ENCODE peak calls at places on chromosomes 11 and 22, in seven cellular contexts. B is CD4-positive, CD25-positive, alpha-beta regulatory T cell; I is cardiac muscle cell; O is Peyer's patch; U is vagina; K is upper lobe of left lung; V is neural progenitor cell. Z is an unnamed sample. For H3K4me1 and H3K27me3, the result is how much of the 10 kb centered on the place peaks cover.

GRCh38 chr22:44449683-44450425 is 48.2 kb downstream of the RTL6 start:
- DNase-seq in B (no peak), I (no peak), O (peak), U (no peak), K (no peak), V (no peak), Z (no peak)

GRCh38 chr11:43366597-43367121 is 7.9 kb downstream of the TTC17 start:
- DNase-seq in B (no peak), I (no peak), O (no peak), U (no peak), K (no peak), V (no peak), Z (no peak)

GRCh38 chr11:129992161-129992944 is 10.3 kb downstream of the PRDM10 start:
- DNase-seq in B (peak), I (peak), O (peak), U (no peak), K (no peak), V (peak), Z (no peak)

GRCh38 chr22:49752598-49753091 is 75.0 kb downstream of the BRD1 start:
- DNase-seq in B (no peak), I (no peak), O (no peak), U (peak), K (peak), V (no peak), Z (no peak)

GRCh38 chr11:118002541-118003019 is 16.4 kb downstream of the IL10RA start:
- DNase-seq in B (no peak), I (no peak), O (no peak), U (no peak), K (no peak), V (peak), Z (no peak)

GRCh38 chr11:93198221-93198650 is 445 bp upstream of the SLC36A4 start:
- DNase-seq in B (no peak), I (no peak), O (no peak), U (no peak), K (no peak), V (no peak), Z (no peak)

GRCh38 chr22:46142548-46143490 is 7.5 kb upstream of the PPARA start:
- DNase-seq in B (no peak), I (no peak), O (peak), U (no peak), K (no peak), V (no peak), Z (no peak)

GRCh38 chr11:130583866-130584265 is 135.4 kb downstream of the ADAMTS15 start:
- DNase-seq in B (no peak), I (no peak), O (no peak), U (no peak), K (no peak), V (peak), Z (no peak)

GRCh38 chr22:24796860-24797259 is 9.2 kb upstream of the SGSM1 start:
- DNase-seq in B (no peak), I (no peak), O (no peak), U (no peak), K (no peak), V (no peak), Z (no peak)

GRCh38 chr22:40766956-40767355 is 52.2 kb downstream of the SLC25A17 start:
- DNase-seq in B (no peak), I (no peak), O (no peak), U (no peak), K (no peak), V (no peak), Z (no peak)

GRCh38 chr11:55714982-55715888 is 53.2 kb downstream of the OR4C6 start:
- DNase-seq in B (no peak), I (no peak), O (no peak), U (no peak), K (no peak), V (no peak), Z (no peak)

GRCh38 chr22:29195964-29196666 is 9.6 kb upstream of the EMID1 start:
- DNase-seq in B (no peak), I (no peak), O (peak), U (no peak), K (no peak), V (no peak), Z (no peak)

GRCh38 chr11:64758330-64759079 is 1.3 kb downstream of the PYGM start:
- DNase-seq in B (no peak), I (no peak), O (no peak), U (no peak), K (peak), V (no peak), Z (no peak)

GRCh38 chr11:83019888-83020579 is 51.7 kb downstream of the RAB30 start:
- DNase-seq in B (no peak), I (no peak), O (peak), U (no peak), K (peak), V (no peak), Z (no peak)

GRCh38 chr22:25892678-25893077 is 150.7 kb downstream of the MYO18B start:
- DNase-seq in B (no peak), I (no peak), O (no peak), U (no peak), K (no peak), V (no peak), Z (no peak)

GRCh38 chr22:23495614-23496444 is 84.3 kb downstream of the IGLL1 start:
- DNase-seq in B (no peak), I (no peak), O (no peak), U (no peak), K (no peak), V (no peak), Z (no peak)

GRCh38 chr11:100681064-100681502 is 6.0 kb upstream of the ARHGAP42 start:
- DNase-seq in B (no peak), I (peak), O (peak), U (no peak), K (no peak), V (no peak), Z (peak)

GRCh38 chr11:503179-503981 is 3.7 kb downstream of the RNH1 start:
- DNase-seq in B (no peak), I (no peak), O (no peak), U (no peak), K (peak), V (no peak), Z (peak)

GRCh38 chr22:44084044-44084772 is 60.1 kb downstream of the PARVB start:
- DNase-seq in B (no peak), I (no peak), O (no peak), U (no peak), K (no peak), V (no peak), Z (no peak)

GRCh38 chr11:23644443-23644842 is 784.2 kb upstream of the CCDC179 start:
- DNase-seq in B (no peak), I (no peak), O (no peak), U (no peak), K (no peak), V (no peak), Z (no peak)

GRCh38 chr11:66051371-66051765 is 796 bp upstream of the SF3B2 start:
- DNase-seq in B (no peak), I (no peak), O (no peak), U (no peak), K (no peak), V (no peak), Z (no peak)

GRCh38 chr22:41290262-41291221 is 4.6 kb upstream of the RANGAP1 start:
- DNase-seq in B (no peak), I (peak), O (no peak), U (no peak), K (no peak), V (peak), Z (no peak)

GRCh38 chr11:86578727-86579405 is 93.5 kb downstream of the ME3 start:
- DNase-seq in B (no peak), I (no peak), O (no peak), U (no peak), K (no peak), V (no peak), Z (no peak)
- H3K4me1 ChIP-seq in B (under half), I (under half), O (under half), U (half or more), K (under half), V (under half), Z (under half)

GRCh38 chr11:73464347-73464746 is 88.1 kb downstream of the RELT start:
- DNase-seq in B (no peak), I (peak), O (no peak), U (no peak), K (no peak), V (no peak), Z (no peak)
- H3K27ac ChIP-seq in B (no peak), I (peak), O (no peak), U (no peak), K (no peak), V (no peak), Z (no peak)

DNA sequence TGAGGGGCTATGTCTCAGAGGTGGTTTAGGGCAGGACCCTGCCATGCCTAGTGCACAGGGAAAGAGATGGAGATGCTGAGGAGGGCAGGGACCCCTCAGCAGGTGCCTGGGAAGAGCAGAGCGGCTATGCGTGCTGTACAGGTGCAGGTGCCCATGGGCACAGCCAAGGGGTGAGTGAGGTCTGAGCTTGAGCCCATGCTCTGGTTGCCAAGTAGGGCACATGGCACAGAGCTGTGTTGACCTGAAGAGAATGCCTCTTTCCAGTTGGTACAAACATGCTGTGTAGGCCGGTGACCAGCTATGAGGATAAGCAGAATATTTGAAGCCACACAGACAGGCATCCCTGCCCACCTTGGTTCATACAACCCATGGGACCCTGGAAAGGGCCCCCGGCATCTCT is 65.8 kb upstream of the NECTIN1 start:
- DNase-seq in B (no peak), I (no peak), O (peak), U (no peak), K (no peak), V (no peak), Z (no peak)
- H3K27me3 ChIP-seq in B (under half), I (under half), O (under half), U (under half), K (under half), V (under half), Z (under half)

GRCh38 chr11:119728226-119728626 is 774 bp downstream of the NECTIN1 start:
- DNase-seq in B (no peak), I (peak), O (no peak), U (no peak), K (no peak), V (peak), Z (no peak)
- H3K4me1 ChIP-seq in B (under half), I (under half), O (under half), U (under half), K (under half), V (under half), Z (under half)

GRCh38 chr11:69005631-69006368 is 7.2 kb downstream of the MRGPRF start:
- DNase-seq in B (no peak), I (no peak), O (peak), U (peak), K (peak), V (no peak), Z (peak)
- H3K27ac ChIP-seq in B (no peak), I (no peak), O (no peak), U (peak), K (no peak), V (no peak), Z (peak)

GRCh38 chr22:35544189-35544588 is 3.6 kb downstream of the RASD2 start:
- DNase-seq in B (no peak), I (no peak), O (no peak), U (no peak), K (no peak), V (no peak), Z (no peak)

GRCh38 chr22:35546886-35547285 is 6.3 kb downstream of the RASD2 start:
- DNase-seq in B (no peak), I (no peak), O (no peak), U (no peak), K (peak), V (no peak), Z (no peak)

GRCh38 chr22:35542972-35543516 is 2.4 kb downstream of the RASD2 start:
- DNase-seq in B (no peak), I (no peak), O (no peak), U (no peak), K (no peak), V (no peak), Z (no peak)

GRCh38 chr22:35543702-35544101 is 3.1 kb downstream of the RASD2 start:
- DNase-seq in B (no peak), I (no peak), O (no peak), U (no peak), K (no peak), V (no peak), Z (no peak)

DNA sequence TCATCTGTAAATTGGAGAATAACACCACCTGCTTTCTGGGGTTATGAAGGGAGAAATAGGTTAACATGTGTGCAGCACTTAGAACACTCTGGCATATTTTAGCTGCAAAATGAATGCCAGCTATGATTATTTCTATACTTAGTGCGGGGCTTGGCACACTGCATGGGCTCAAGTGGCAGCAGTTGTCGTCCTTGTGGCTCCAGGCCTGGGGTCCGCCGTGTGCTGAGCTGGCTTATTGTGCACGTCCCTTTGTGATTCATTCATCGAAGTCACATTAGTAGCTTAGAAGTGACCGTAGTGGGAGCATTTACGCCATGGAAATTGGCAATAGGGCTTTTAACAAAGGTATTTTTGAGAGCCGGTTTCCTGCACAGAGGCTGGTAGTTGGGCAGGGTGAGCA is 4.2 kb downstream of the RASD2 start:
- DNase-seq in B (no peak), I (no peak), O (no peak), U (no peak), K (no peak), V (no peak), Z (no peak)
- H3K27me3 ChIP-seq in B (under half), I (under half), O (under half), U (under half), K (under half), V (half or more), Z (under half)

GRCh38 chr11:47394050-47394321 is 14.4 kb upstream of the SLC39A13 start:
- DNase-seq in B (no peak), I (no peak), O (peak), U (no peak), K (peak), V (no peak), Z (no peak)

GRCh38 chr11:47391711-47392432 is 13.5 kb upstream of the SPI1 start:
- DNase-seq in B (no peak), I (no peak), O (no peak), U (no peak), K (no peak), V (no peak), Z (no peak)

GRCh38 chr11:47392546-47393162 is 14.3 kb upstream of the SPI1 start:
- DNase-seq in B (no peak), I (no peak), O (peak), U (no peak), K (no peak), V (no peak), Z (no peak)

GRCh38 chr11:47394322-47395224 is 13.8 kb upstream of the SLC39A13 start:
- DNase-seq in B (peak), I (no peak), O (peak), U (no peak), K (peak), V (peak), Z (no peak)

GRCh38 chr11:47393163-47394049 is 15.0 kb upstream of the SLC39A13 start:
- DNase-seq in B (no peak), I (peak), O (peak), U (no peak), K (peak), V (peak), Z (no peak)
- H3K4me1 ChIP-seq in B (under half), I (under half), O (under half), U (under half), K (under half), V (under half), Z (under half)

DNA sequence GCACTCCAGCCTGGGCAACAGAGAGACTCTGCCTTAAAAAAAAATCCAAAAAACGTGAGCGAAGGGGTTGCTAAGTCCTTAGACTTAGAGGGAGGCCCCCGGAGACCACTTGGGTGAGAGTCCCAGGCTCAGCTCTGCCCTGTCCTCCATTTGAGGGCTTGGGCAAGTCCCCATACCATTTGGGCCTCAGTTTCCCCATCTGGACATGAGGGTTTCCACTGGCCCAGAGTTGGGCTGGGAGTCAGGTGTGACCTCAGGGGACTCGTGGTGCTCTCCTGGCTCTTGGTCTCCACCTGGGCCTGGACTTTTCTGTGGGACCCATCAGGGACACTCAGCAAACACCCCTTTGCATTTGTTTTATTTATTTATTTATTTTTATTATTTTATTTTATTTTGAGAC is 35.2 kb upstream of the CSNK1E start:
- DNase-seq in B (no peak), I (no peak), O (no peak), U (no peak), K (no peak), V (no peak), Z (peak)
- H3K27ac ChIP-seq in B (no peak), I (no peak), O (no peak), U (no peak), K (no peak), V (no peak), Z (no peak)

GRCh38 chr11:33801821-33802413 is 27.6 kb upstream of the FBXO3 start:
- DNase-seq in B (no peak), I (no peak), O (no peak), U (no peak), K (no peak), V (peak), Z (no peak)

GRCh38 chr11:33802414-33802950 is 28.2 kb upstream of the FBXO3 start:
- DNase-seq in B (no peak), I (peak), O (no peak), U (no peak), K (no peak), V (peak), Z (peak)

DNA sequence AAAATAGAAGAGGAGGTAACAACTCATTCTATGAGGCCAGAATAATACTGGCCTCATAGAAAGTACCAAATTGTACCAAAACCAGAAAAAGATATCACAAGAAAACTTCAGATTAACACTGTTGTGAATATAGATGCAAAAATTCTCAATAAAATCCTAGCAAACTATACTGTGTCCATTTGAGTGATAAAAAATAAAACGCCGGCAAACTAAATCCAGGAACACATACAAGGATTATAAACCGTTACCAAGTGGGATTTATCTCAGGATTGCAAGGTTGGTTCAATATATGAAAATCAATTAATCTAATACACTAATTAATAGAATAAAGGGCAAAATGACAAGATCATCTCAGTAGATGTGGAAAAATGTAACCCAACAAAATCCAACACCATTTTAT is 23.6 kb upstream of the FBXO3 start:
- DNase-seq in B (no peak), I (no peak), O (no peak), U (no peak), K (no peak), V (no peak), Z (no peak)
- H3K27me3 ChIP-seq in B (under half), I (half or more), O (under half), U (under half), K (under half), V (half or more), Z (under half)

Z was measured in ascending aorta.